ENCODE peak calls at places on chromosomes 4 and X, in seven cellular contexts. O is AG20443; J is fibroblast of mammary gland; Y is ovary; Q is T-helper 1 cell; I is Panc1; H is stimulated activated CD8-positive, alpha-beta memory T cell treated with anti-CD3 and anti-CD28 coated beads, Interleukin-4, amount 100 ng/mL, for 24 hours. G is an unnamed sample.

GRCh38 chr4:106287353-106287969 is 28.5 kb downstream of the TBCK start:
- DNase-seq in O (peak), J (peak), Y (no peak), Q (no peak), I (peak), H (no peak), G (no peak)

GRCh38 chr4:167109859-167110258 is 124.4 kb downstream of the SPOCK3 start:
- DNase-seq in O (no peak), J (no peak), Y (no peak), Q (no peak), I (no peak), H (no peak), G (no peak)

GRCh38 chrX:42195506-42195905 is 272.2 kb upstream of the CASK start:
- DNase-seq in O (no peak), J (no peak), Y (no peak), Q (no peak), I (no peak), H (no peak), G (no peak)

GRCh38 chr4:168390041-168390440 is 71.5 kb upstream of the DDX60 start:
- DNase-seq in O (no peak), J (no peak), Y (no peak), Q (no peak), I (no peak), H (no peak), G (no peak)

GRCh38 chr4:143554728-143555597 is 41.5 kb downstream of the SMARCA5 start:
- DNase-seq in O (no peak), J (no peak), Y (no peak), Q (no peak), I (no peak), H (no peak), G (no peak)

GRCh38 chr4:164536829-164537228 is 217.1 kb upstream of the SMIM31 start:
- DNase-seq in O (peak), J (peak), Y (no peak), Q (no peak), I (no peak), H (no peak), G (no peak)

GRCh38 chr4:89876548-89876947 is 18.1 kb upstream of the MMRN1 start:
- DNase-seq in O (no peak), J (no peak), Y (no peak), Q (no peak), I (no peak), H (no peak), G (no peak)

GRCh38 chr4:151685303-151685702 is 75.5 kb downstream of the GATB start:
- DNase-seq in O (no peak), J (no peak), Y (no peak), Q (no peak), I (no peak), H (no peak), G (peak)

GRCh38 chrX:10111364-10112148 is 45.2 kb upstream of the CLCN4 start:
- DNase-seq in O (no peak), J (no peak), Y (peak), Q (peak), I (no peak), H (peak), G (peak)

GRCh38 chrX:134172588-134173259 is 64.3 kb upstream of the CCDC160 start:
- DNase-seq in O (peak), J (no peak), Y (peak), Q (peak), I (no peak), H (no peak), G (peak)

GRCh38 chrX:141642979-141643378 is 53.5 kb downstream of the SPANXA2 start:
- DNase-seq in O (peak), J (peak), Y (no peak), Q (no peak), I (no peak), H (no peak), G (no peak)

GRCh38 chrX:73944582-73944947 is 359.4 kb upstream of the ZCCHC13 start:
- DNase-seq in O (no peak), J (peak), Y (no peak), Q (no peak), I (no peak), H (no peak), G (no peak)

GRCh38 chr4:123121241-123121907 is 199.0 kb upstream of the NUDT6 start:
- DNase-seq in O (no peak), J (peak), Y (no peak), Q (no peak), I (peak), H (no peak), G (no peak)

GRCh38 chr4:121938282-121939092 is 13.4 kb downstream of the TRPC3 start:
- DNase-seq in O (no peak), J (no peak), Y (no peak), Q (no peak), I (no peak), H (no peak), G (no peak)

GRCh38 chr4:55330241-55330640 is 15.8 kb upstream of the SRD5A3 start:
- DNase-seq in O (no peak), J (no peak), Y (no peak), Q (no peak), I (no peak), H (no peak), G (no peak)

GRCh38 chr4:2484993-2485392 is 16.1 kb downstream of the RNF4 start:
- DNase-seq in O (peak), J (peak), Y (no peak), Q (peak), I (no peak), H (peak), G (peak)

GRCh38 chr4:128847074-128847724 is 37.7 kb downstream of the JADE1 start:
- DNase-seq in O (no peak), J (peak), Y (no peak), Q (no peak), I (no peak), H (no peak), G (no peak)

GRCh38 chr4:1029957-1030520 is 18.6 kb downstream of the FGFRL1 start:
- DNase-seq in O (no peak), J (no peak), Y (no peak), Q (no peak), I (no peak), H (no peak), G (no peak)

GRCh38 chr4:8502836-8503585 is 62.4 kb downstream of the TRMT44 start:
- DNase-seq in O (no peak), J (peak), Y (peak), Q (no peak), I (no peak), H (no peak), G (no peak)

GRCh38 chr4:133865606-133866327 is 335.8 kb downstream of the PABPC4L start:
- DNase-seq in O (peak), J (peak), Y (no peak), Q (no peak), I (peak), H (no peak), G (no peak)

GRCh38 chrX:38699116-38699515 is 102.1 kb upstream of the MID1IP1 start:
- DNase-seq in O (no peak), J (no peak), Y (no peak), Q (no peak), I (no peak), H (no peak), G (no peak)

GRCh38 chr4:76665139-76665538 is 230.1 kb downstream of the SHROOM3 start:
- DNase-seq in O (no peak), J (peak), Y (no peak), Q (no peak), I (no peak), H (no peak), G (no peak)

GRCh38 chr4:121138445-121138844 is 25.7 kb downstream of the TNIP3 start:
- DNase-seq in O (no peak), J (no peak), Y (no peak), Q (no peak), I (no peak), H (no peak), G (no peak)

GRCh38 chrX:126670258-126670657 is 117.6 kb upstream of the DCAF12L1 start:
- DNase-seq in O (no peak), J (no peak), Y (no peak), Q (no peak), I (no peak), H (no peak), G (no peak)

GRCh38 chr4:170243662-170244288 is 154.0 kb upstream of the AADAT start:
- DNase-seq in O (no peak), J (no peak), Y (no peak), Q (no peak), I (no peak), H (no peak), G (no peak)

GRCh38 chr4:48333587-48333986 is 7.7 kb upstream of the SLAIN2 start:
- DNase-seq in O (no peak), J (no peak), Y (no peak), Q (no peak), I (no peak), H (no peak), G (no peak)

GRCh38 chr4:41658106-41658505 is 90.4 kb downstream of the PHOX2B start:
- DNase-seq in O (no peak), J (no peak), Y (no peak), Q (no peak), I (no peak), H (no peak), G (no peak)

GRCh38 chr4:96766359-96766758 is 926.5 kb downstream of the PDHA2 start:
- DNase-seq in O (no peak), J (no peak), Y (no peak), Q (no peak), I (no peak), H (no peak), G (no peak)

GRCh38 chr4:41379230-41379629 is 122.5 kb downstream of the UCHL1 start:
- DNase-seq in O (no peak), J (no peak), Y (no peak), Q (no peak), I (no peak), H (no peak), G (no peak)

GRCh38 chrX:45775462-45775861 is 574.8 kb upstream of the DIPK2B start:
- DNase-seq in O (peak), J (peak), Y (no peak), Q (no peak), I (no peak), H (no peak), G (no peak)

GRCh38 chrX:49919617-49920016 is 2.8 kb upstream of the CLCN5 start:
- DNase-seq in O (peak), J (peak), Y (peak), Q (peak), I (peak), H (peak), G (peak)

G was measured in left ventricle myocardium inferior.